ENCODE peak calls at places on chromosomes 1 and 21, in nine cellular contexts. One of them, this sample, is unnamed.

GRCh38 chr1:163257763-163258162 is 55.0 kb upstream of the RGS5 start:
- ATAC-seq in GM23338: no peak
- ATAC-seq in mucosa of descending colon: no peak
- ATAC-seq in body of pancreas: no peak
- ATAC-seq in sciatic nerve: no peak
- ATAC-seq in activated CD4-positive, alpha-beta T cell treated with anti-CD3 and anti-CD28 coated beads for 36 hours: no peak
- ATAC-seq in Right ventricle myocardium superior: no peak
- ATAC-seq in naive thymus-derived CD4-positive, alpha-beta T cell: no peak
- ATAC-seq in activated CD8-positive, alpha-beta T cell treated with anti-CD3 and anti-CD28 coated beads for 36 hours: no peak
- ATAC-seq in this sample: no peak

GRCh38 chr1:39538531-39539251 is 37.9 kb downstream of the PABPC4 start:
- ATAC-seq in body of pancreas: peak
- ATAC-seq in Right ventricle myocardium superior: no peak
- ATAC-seq in GM23338: no peak
- ATAC-seq in naive thymus-derived CD4-positive, alpha-beta T cell: no peak
- ATAC-seq in sciatic nerve: no peak
- ATAC-seq in activated CD4-positive, alpha-beta T cell treated with anti-CD3 and anti-CD28 coated beads for 36 hours: no peak
- ATAC-seq in mucosa of descending colon: peak
- ATAC-seq in activated CD8-positive, alpha-beta T cell treated with anti-CD3 and anti-CD28 coated beads for 36 hours: no peak
- ATAC-seq in this sample: no peak

GRCh38 chr21:26835027-26835713 is 10.0 kb downstream of the ADAMTS1 start:
- ATAC-seq in body of pancreas: peak
- ATAC-seq in activated CD4-positive, alpha-beta T cell treated with anti-CD3 and anti-CD28 coated beads for 36 hours: no peak
- ATAC-seq in Right ventricle myocardium superior: peak
- ATAC-seq in sciatic nerve: peak
- ATAC-seq in mucosa of descending colon: no peak
- ATAC-seq in naive thymus-derived CD4-positive, alpha-beta T cell: no peak
- ATAC-seq in activated CD8-positive, alpha-beta T cell treated with anti-CD3 and anti-CD28 coated beads for 36 hours: no peak
- ATAC-seq in GM23338: no peak
- ATAC-seq in this sample: no peak

GRCh38 chr1:67189953-67190352 is 23.7 kb downstream of the IL23R start:
- ATAC-seq in sciatic nerve: no peak
- ATAC-seq in body of pancreas: no peak
- ATAC-seq in activated CD8-positive, alpha-beta T cell treated with anti-CD3 and anti-CD28 coated beads for 36 hours: peak
- ATAC-seq in activated CD4-positive, alpha-beta T cell treated with anti-CD3 and anti-CD28 coated beads for 36 hours: peak
- ATAC-seq in naive thymus-derived CD4-positive, alpha-beta T cell: no peak
- ATAC-seq in Right ventricle myocardium superior: no peak
- ATAC-seq in mucosa of descending colon: no peak
- ATAC-seq in GM23338: no peak
- ATAC-seq in this sample: no peak

GRCh38 chr1:234500269-234500668 is 21.3 kb upstream of the TARBP1 start:
- ATAC-seq in activated CD8-positive, alpha-beta T cell treated with anti-CD3 and anti-CD28 coated beads for 36 hours: no peak
- ATAC-seq in GM23338: no peak
- ATAC-seq in mucosa of descending colon: peak
- ATAC-seq in body of pancreas: no peak
- ATAC-seq in naive thymus-derived CD4-positive, alpha-beta T cell: no peak
- ATAC-seq in sciatic nerve: no peak
- ATAC-seq in activated CD4-positive, alpha-beta T cell treated with anti-CD3 and anti-CD28 coated beads for 36 hours: peak
- ATAC-seq in Right ventricle myocardium superior: peak
- ATAC-seq in this sample: no peak

GRCh38 chr1:248857749-248858095 is 1.2 kb downstream of the ZNF692 start:
- ATAC-seq in sciatic nerve: no peak
- ATAC-seq in activated CD8-positive, alpha-beta T cell treated with anti-CD3 and anti-CD28 coated beads for 36 hours: no peak
- ATAC-seq in GM23338: no peak
- ATAC-seq in Right ventricle myocardium superior: no peak
- ATAC-seq in activated CD4-positive, alpha-beta T cell treated with anti-CD3 and anti-CD28 coated beads for 36 hours: no peak
- ATAC-seq in mucosa of descending colon: peak
- ATAC-seq in naive thymus-derived CD4-positive, alpha-beta T cell: no peak
- ATAC-seq in body of pancreas: peak
- ATAC-seq in this sample: no peak

GRCh38 chr1:190067592-190067991 is 410.1 kb downstream of the BRINP3 start:
- ATAC-seq in activated CD8-positive, alpha-beta T cell treated with anti-CD3 and anti-CD28 coated beads for 36 hours: no peak
- ATAC-seq in sciatic nerve: no peak
- ATAC-seq in naive thymus-derived CD4-positive, alpha-beta T cell: no peak
- ATAC-seq in Right ventricle myocardium superior: no peak
- ATAC-seq in activated CD4-positive, alpha-beta T cell treated with anti-CD3 and anti-CD28 coated beads for 36 hours: peak
- ATAC-seq in mucosa of descending colon: no peak
- ATAC-seq in body of pancreas: no peak
- ATAC-seq in GM23338: no peak
- ATAC-seq in this sample: no peak

GRCh38 chr1:172970186-172970585 is 80.6 kb downstream of the TNFSF18 start:
- ATAC-seq in activated CD8-positive, alpha-beta T cell treated with anti-CD3 and anti-CD28 coated beads for 36 hours: peak
- ATAC-seq in mucosa of descending colon: no peak
- ATAC-seq in sciatic nerve: no peak
- ATAC-seq in naive thymus-derived CD4-positive, alpha-beta T cell: no peak
- ATAC-seq in Right ventricle myocardium superior: no peak
- ATAC-seq in body of pancreas: no peak
- ATAC-seq in activated CD4-positive, alpha-beta T cell treated with anti-CD3 and anti-CD28 coated beads for 36 hours: peak
- ATAC-seq in GM23338: no peak
- ATAC-seq in this sample: peak

GRCh38 chr1:47935856-47936255 is 61.3 kb downstream of the TRABD2B start:
- ATAC-seq in Right ventricle myocardium superior: no peak
- ATAC-seq in GM23338: no peak
- ATAC-seq in naive thymus-derived CD4-positive, alpha-beta T cell: no peak
- ATAC-seq in mucosa of descending colon: no peak
- ATAC-seq in sciatic nerve: no peak
- ATAC-seq in activated CD8-positive, alpha-beta T cell treated with anti-CD3 and anti-CD28 coated beads for 36 hours: no peak
- ATAC-seq in body of pancreas: no peak
- ATAC-seq in activated CD4-positive, alpha-beta T cell treated with anti-CD3 and anti-CD28 coated beads for 36 hours: no peak
- ATAC-seq in this sample: no peak

GRCh38 chr1:14970115-14970798 is 183.3 kb upstream of the TMEM51 start:
- ATAC-seq in activated CD4-positive, alpha-beta T cell treated with anti-CD3 and anti-CD28 coated beads for 36 hours: peak
- ATAC-seq in sciatic nerve: peak
- ATAC-seq in mucosa of descending colon: peak
- ATAC-seq in body of pancreas: peak
- ATAC-seq in naive thymus-derived CD4-positive, alpha-beta T cell: no peak
- ATAC-seq in activated CD8-positive, alpha-beta T cell treated with anti-CD3 and anti-CD28 coated beads for 36 hours: peak
- ATAC-seq in Right ventricle myocardium superior: no peak
- ATAC-seq in GM23338: peak
- ATAC-seq in this sample: no peak

GRCh38 chr1:54229281-54229891 is 29.4 kb downstream of the MRPL37 start:
- ATAC-seq in body of pancreas: no peak
- ATAC-seq in GM23338: peak
- ATAC-seq in sciatic nerve: peak
- ATAC-seq in naive thymus-derived CD4-positive, alpha-beta T cell: peak
- ATAC-seq in activated CD4-positive, alpha-beta T cell treated with anti-CD3 and anti-CD28 coated beads for 36 hours: peak
- ATAC-seq in Right ventricle myocardium superior: peak
- ATAC-seq in activated CD8-positive, alpha-beta T cell treated with anti-CD3 and anti-CD28 coated beads for 36 hours: peak
- ATAC-seq in mucosa of descending colon: peak
- ATAC-seq in this sample: peak